ENCODE peak calls at places on chromosomes 2 and 18, in six cellular contexts. One of them, this sample, is unnamed.
A peak's percentile ranks its signal among the peaks of the same experiment; 100 is the strongest.

GRCh38 chr2:218960196-218961165 is 1.0 kb downstream of the CDK5R2 start:
- DNase-seq in tibial nerve: no peak
- DNase-seq in NCI-H2081: peak; percentile 56
- DNase-seq in Ammon's horn: no peak
- DNase-seq in GM12865: no peak
- DNase-seq in A549: no peak
- DNase-seq in this sample: no peak

GRCh38 chr2:150159300-150159699 is 328.2 kb downstream of the RND3 start:
- DNase-seq in GM12865: no peak
- DNase-seq in Ammon's horn: no peak
- DNase-seq in NCI-H2081: no peak
- DNase-seq in A549: no peak
- DNase-seq in tibial nerve: no peak
- DNase-seq in this sample: no peak

GRCh38 chr18:45636110-45636509 is 20.8 kb downstream of the SLC14A2 start:
- DNase-seq in A549: no peak
- DNase-seq in NCI-H2081: no peak
- DNase-seq in tibial nerve: no peak
- DNase-seq in Ammon's horn: no peak
- DNase-seq in GM12865: no peak
- DNase-seq in this sample: no peak

GRCh38 chr2:33363599-33364300 is 112.7 kb upstream of the RASGRP3 start:
- DNase-seq in Ammon's horn: no peak
- DNase-seq in GM12865: no peak
- DNase-seq in A549: no peak
- DNase-seq in NCI-H2081: no peak
- DNase-seq in tibial nerve: no peak
- DNase-seq in this sample: no peak

GRCh38 chr2:220593526-220593925 is 966.1 kb downstream of the SLC4A3 start:
- DNase-seq in A549: no peak
- DNase-seq in NCI-H2081: no peak
- DNase-seq in tibial nerve: no peak
- DNase-seq in Ammon's horn: no peak
- DNase-seq in GM12865: no peak
- DNase-seq in this sample: no peak

GRCh38 chr2:218334531-218334930 is 22.1 kb upstream of the CATIP start:
- DNase-seq in Ammon's horn: no peak
- DNase-seq in A549: no peak
- DNase-seq in tibial nerve: no peak
- DNase-seq in NCI-H2081: no peak
- DNase-seq in GM12865: no peak
- DNase-seq in this sample: no peak

GRCh38 chr2:177026253-177026652 is 186.3 kb upstream of the HNRNPA3 start:
- DNase-seq in Ammon's horn: no peak
- DNase-seq in tibial nerve: no peak
- DNase-seq in A549: no peak
- DNase-seq in NCI-H2081: no peak
- DNase-seq in GM12865: no peak
- DNase-seq in this sample: no peak

GRCh38 chr18:79950440-79951341 is 762 bp downstream of the SLC66A2 start:
- DNase-seq in tibial nerve: no peak
- DNase-seq in A549: peak; percentile 25
- DNase-seq in Ammon's horn: no peak
- DNase-seq in GM12865: peak; percentile 41
- DNase-seq in NCI-H2081: peak; percentile 9
- DNase-seq in this sample: no peak

This sample was measured in osteocyte.